ENCODE peak calls at places on chromosomes 7 and 10, in eight cellular contexts. O is stimulated activated CD8-positive, alpha-beta memory T cell treated with anti-CD3 and anti-CD28 coated beads, Interleukin-12 subunit alpha, Interleukin-12 subunit beta, amount 100 ng/mL, for 4 hours; S is T-cell; C is hippocampal formation; I is stimulated activated CD4-positive, alpha-beta T cell treated with anti-CD3 and anti-CD28 coated beads, Interleukin-4, amount 100 ng/mL, for 24 hours; U is right atrium auricular region; E is OCI-LY7; N is germinal center. M is an unnamed sample.

GRCh38 chr7:55641811-55642210 is 69.5 kb upstream of the VOPP1 start:
- DNase-seq in E (peak; percentile 39), C (no peak), S (no peak), O (no peak), U (no peak), N (no peak), I (no peak), M (no peak)

GRCh38 chr10:96216775-96217174 is 54.6 kb downstream of the BLNK start:
- DNase-seq in N (no peak), S (no peak), I (no peak), E (no peak), C (no peak), O (no peak), U (no peak), M (no peak)

GRCh38 chr7:35648367-35648766 is 46.6 kb downstream of the HERPUD2 start:
- DNase-seq in O (no peak), N (no peak), U (no peak), E (no peak), I (no peak), C (no peak), S (no peak), M (no peak)

GRCh38 chr10:3987142-3987974 is 202.3 kb upstream of the KLF6 start:
- DNase-seq in O (no peak), I (no peak), C (no peak), E (no peak), S (no peak), U (no peak), N (no peak), M (no peak)

GRCh38 chr7:74256446-74257408 is 2.5 kb upstream of the RFC2 start:
- DNase-seq in S (no peak), C (no peak), O (no peak), N (peak; percentile 3), I (no peak), E (no peak), U (no peak), M (no peak)

GRCh38 chr10:85459906-85460305 is 906.7 kb downstream of the GRID1 start:
- DNase-seq in U (no peak), I (no peak), C (no peak), O (no peak), S (no peak), E (no peak), N (no peak), M (no peak)

GRCh38 chr10:100873825-100874326 is 38.9 kb upstream of the SLF2 start:
- DNase-seq in C (no peak), U (no peak), N (no peak), I (no peak), O (no peak), E (no peak), S (no peak), M (no peak)

GRCh38 chr7:33185786-33186185 is 56.4 kb downstream of the BBS9 start:
- DNase-seq in O (no peak), I (no peak), N (peak; percentile 21), E (peak; percentile 52), S (no peak), C (peak; percentile 48), U (no peak), M (no peak)

GRCh38 chr10:17354781-17355180 is 99.6 kb downstream of the ST8SIA6 start:
- DNase-seq in U (no peak), S (no peak), I (no peak), E (no peak), C (no peak), O (no peak), N (no peak), M (no peak)

GRCh38 chr10:14414901-14415300 is 84.2 kb upstream of the FRMD4A start:
- DNase-seq in S (no peak), E (no peak), N (no peak), U (no peak), O (no peak), I (no peak), C (no peak), M (no peak)

GRCh38 chr7:1276626-1277175 is 44.0 kb downstream of the UNCX start:
- DNase-seq in S (no peak), O (no peak), U (no peak), N (no peak), I (no peak), E (no peak), C (no peak), M (no peak)

GRCh38 chr10:91536101-91536500 is 96.8 kb downstream of the PPP1R3C start:
- DNase-seq in E (no peak), O (no peak), I (no peak), U (no peak), N (no peak), S (no peak), C (no peak), M (no peak)

GRCh38 chr10:98467506-98468318 is 21.0 kb upstream of the HPS1 start:
- DNase-seq in I (peak; percentile 71), N (peak; percentile 85), E (peak; percentile 86), S (peak; percentile 54), U (peak; percentile 76), O (peak; percentile 27), C (peak; percentile 88), M (no peak)

GRCh38 chr7:100687740-100688592 is 6.1 kb downstream of the GIGYF1 start:
- DNase-seq in S (no peak), O (no peak), N (no peak), U (no peak), I (no peak), E (no peak), C (no peak), M (no peak)

GRCh38 chr10:67925449-67926005 is 41.1 kb downstream of the SIRT1 start:
- DNase-seq in E (no peak), O (no peak), C (no peak), I (no peak), U (no peak), S (no peak), N (no peak), M (no peak)

GRCh38 chr10:49225218-49225876 is 37.2 kb upstream of the TMEM273 start:
- DNase-seq in O (no peak), S (no peak), C (no peak), I (no peak), N (no peak), U (no peak), E (no peak), M (no peak)

GRCh38 chr10:69845574-69846251 is 44.0 kb downstream of the COL13A1 start:
- DNase-seq in E (peak; percentile 12), N (no peak), C (no peak), I (no peak), O (no peak), U (no peak), S (no peak), M (no peak)

GRCh38 chr7:149823191-149823630 is 15.0 kb upstream of the ZNF862 start:
- DNase-seq in C (no peak), N (no peak), U (no peak), S (no peak), E (no peak), O (no peak), I (no peak), M (no peak)

GRCh38 chr10:30437039-30437781 is 3.2 kb downstream of the MAP3K8 start:
- DNase-seq in O (no peak), N (no peak), E (peak; percentile 77), S (no peak), C (no peak), I (peak; percentile 47), U (no peak), M (no peak)

GRCh38 chr10:78959217-78959616 is 109.5 kb upstream of the ZMIZ1 start:
- DNase-seq in U (no peak), N (no peak), I (no peak), E (no peak), O (no peak), S (no peak), C (no peak), M (no peak)

GRCh38 chr7:16926283-16926682 is 44.5 kb upstream of the AGR3 start:
- DNase-seq in O (no peak), C (peak; percentile 20), S (no peak), N (no peak), E (peak; percentile 2), U (no peak), I (no peak), M (no peak)

GRCh38 chr7:45177801-45178200 is 20.2 kb downstream of the RAMP3 start:
- DNase-seq in N (no peak), S (no peak), E (no peak), C (no peak), O (no peak), U (no peak), I (no peak), M (no peak)

GRCh38 chr10:21525367-21526183 is at the start of gene SKIDA1:
- DNase-seq in U (peak; percentile 88), C (peak; percentile 77), N (peak; percentile 50), S (peak; percentile 47), I (peak; percentile 62), E (peak; percentile 35), O (no peak), M (no peak)

GRCh38 chr7:85508642-85509429 is 322.0 kb upstream of the SEMA3D start:
- DNase-seq in N (no peak), I (no peak), E (no peak), O (no peak), S (no peak), U (no peak), C (no peak), M (no peak)

GRCh38 chr7:92584953-92585352 is 5.2 kb downstream of the FAM133B start:
- DNase-seq in U (no peak), I (no peak), S (no peak), O (no peak), C (no peak), N (no peak), E (no peak), M (no peak)

M was measured in osteocyte.